ENCODE peak calls at places on chromosomes 5 and 9, in five cellular contexts. D, P, Q, O and U are unnamed samples.

GRCh38 chr9:77588319-77588937 is 59.7 kb downstream of the GNA14 start:
- DNase-seq in D (no peak), P (no peak), Q (peak), O (no peak), U (no peak)

GRCh38 chr9:97985058-97985861 is 2.1 kb downstream of the ANP32B start:
- DNase-seq in D (no peak), P (peak), Q (no peak), O (no peak), U (peak)

GRCh38 chr5:33817301-33817700 is 74.5 kb downstream of the ADAMTS12 start:
- DNase-seq in D (no peak), P (no peak), Q (peak), O (no peak), U (no peak)

GRCh38 chr9:92707530-92707929 is 37.6 kb upstream of the IPPK start:
- DNase-seq in D (no peak), P (no peak), Q (no peak), O (no peak), U (no peak)

GRCh38 chr9:127844821-127845359 is 9.6 kb downstream of the ENG start:
- DNase-seq in D (no peak), P (no peak), Q (peak), O (no peak), U (peak)

GRCh38 chr5:81313686-81314085 is 12.3 kb downstream of the ZCCHC9 start:
- DNase-seq in D (no peak), P (no peak), Q (no peak), O (no peak), U (no peak)

GRCh38 chr5:121319292-121319691 is 532.4 kb upstream of the FTMT start:
- DNase-seq in D (no peak), P (no peak), Q (no peak), O (no peak), U (no peak)

GRCh38 chr9:35923927-35924763 is 14.9 kb downstream of the SPAAR start:
- DNase-seq in D (no peak), P (no peak), Q (peak), O (no peak), U (no peak)